ENCODE peak calls at places on chromosome 17, in five cellular contexts. X is effector memory CD4-positive, alpha-beta T cell; B is kidney; K is cardiac muscle cell; Q is thoracic aorta. P is an unnamed sample.
A peak's percentile ranks its signal among the peaks of the same experiment; 100 is the strongest.

GRCh38 chr17:79833744-79834574 is 5.3 kb downstream of the CBX4 start:
- DNase-seq in K (no peak), Q (no peak), B (peak; percentile 80), X (no peak), P (peak; percentile 77)

GRCh38 chr17:65123757-65124675 is 13.2 kb upstream of the RGS9 start:
- DNase-seq in B (no peak), X (no peak), K (peak; percentile 48), Q (no peak), P (no peak)

GRCh38 chr17:63498621-63499195 is 21.8 kb downstream of the ACE start:
- DNase-seq in X (no peak), K (peak; percentile 45), Q (no peak), B (no peak), P (no peak)

GRCh38 chr17:9371019-9371418 is 204.6 kb downstream of the STX8 start:
- DNase-seq in K (peak; percentile 69), B (no peak), X (no peak), Q (no peak), P (no peak)

GRCh38 chr17:79769596-79770520 is 8.1 kb upstream of the CBX2 start:
- DNase-seq in Q (no peak), K (no peak), X (no peak), B (peak; percentile 51), P (no peak)

GRCh38 chr17:6608321-6608720 is 32.2 kb downstream of the KIAA0753 start:
- DNase-seq in B (no peak), K (no peak), X (no peak), Q (no peak), P (no peak)

GRCh38 chr17:60330731-60331130 is 61.2 kb downstream of the USP32 start:
- DNase-seq in B (no peak), X (no peak), Q (no peak), K (peak; percentile 66), P (no peak)

GRCh38 chr17:30031214-30031869 is 85.3 kb upstream of the NSRP1 start:
- DNase-seq in K (no peak), B (no peak), X (no peak), Q (no peak), P (no peak)

GRCh38 chr17:72273301-72274056 is 152.7 kb downstream of the SOX9 start:
- DNase-seq in B (no peak), X (no peak), Q (no peak), K (no peak), P (peak; percentile 69)

GRCh38 chr17:29197516-29198272 is 17.5 kb upstream of the MYO18A start:
- DNase-seq in K (no peak), Q (no peak), B (no peak), X (no peak), P (no peak)

GRCh38 chr17:6305613-6306360 is 129.1 kb downstream of the AIPL1 start:
- DNase-seq in X (no peak), Q (no peak), B (no peak), K (no peak), P (no peak)

GRCh38 chr17:29238133-29238850 is 8.4 kb upstream of the CRYBA1 start:
- DNase-seq in B (no peak), Q (no peak), K (peak; percentile 79), X (no peak), P (no peak)

GRCh38 chr17:8851600-8851999 is 15.9 kb downstream of the PIK3R6 start:
- DNase-seq in K (no peak), Q (no peak), X (no peak), B (no peak), P (no peak)

GRCh38 chr17:41691031-41691777 is 2.5 kb downstream of the EIF1 start:
- DNase-seq in Q (no peak), K (no peak), X (no peak), B (no peak), P (no peak)

GRCh38 chr17:63696381-63696961 is 3.5 kb downstream of the LIMD2 start:
- DNase-seq in Q (no peak), X (peak; percentile 9), B (peak; percentile 74), K (peak; percentile 47), P (no peak)

GRCh38 chr17:17119106-17119505 is 76.8 kb downstream of the MPRIP start:
- DNase-seq in Q (no peak), X (no peak), K (no peak), B (peak; percentile 55), P (no peak)

GRCh38 chr17:7854851-7855642 is at the start of gene TMEM88:
- DNase-seq in X (no peak), B (peak; percentile 84), Q (no peak), K (peak; percentile 27), P (no peak)

GRCh38 chr17:21095735-21096134 is 31.0 kb upstream of the DHRS7B start:
- DNase-seq in Q (no peak), K (no peak), X (no peak), B (no peak), P (no peak)

GRCh38 chr17:50276588-50277356 is 2.5 kb downstream of the TMEM92 start:
- DNase-seq in X (no peak), Q (no peak), B (peak; percentile 6), K (no peak), P (no peak)

GRCh38 chr17:30401097-30401496 is 22.4 kb downstream of the CPD start:
- DNase-seq in B (no peak), K (no peak), X (no peak), Q (no peak), P (no peak)

GRCh38 chr17:19362293-19363113 is at the start of gene B9D1:
- DNase-seq in X (peak; percentile 93), B (peak; percentile 98), K (peak; percentile 95), Q (peak; percentile 55), P (peak; percentile 89)

GRCh38 chr17:5592382-5592781 is 8.1 kb upstream of the NLRP1 start:
- DNase-seq in Q (no peak), B (no peak), K (peak; percentile 62), X (no peak), P (no peak)

GRCh38 chr17:68601565-68602266 is 549 bp upstream of the FAM20A start:
- DNase-seq in Q (no peak), X (no peak), B (no peak), K (no peak), P (no peak)

GRCh38 chr17:70767102-70767701 is 597.9 kb downstream of the KCNJ2 start:
- DNase-seq in X (no peak), B (no peak), Q (no peak), K (peak; percentile 72), P (no peak)

GRCh38 chr17:32136856-32137255 is 5.4 kb upstream of the RHOT1 start:
- DNase-seq in X (no peak), B (peak; percentile 15), Q (no peak), K (peak; percentile 17), P (no peak)

GRCh38 chr17:21033350-21033749 is 9.5 kb downstream of the USP22 start:
- DNase-seq in K (peak; percentile 46), B (no peak), X (no peak), Q (no peak), P (no peak)

GRCh38 chr17:60745544-60745943 is 67.9 kb downstream of the BCAS3 start:
- DNase-seq in B (no peak), Q (no peak), X (no peak), K (no peak), P (no peak)

GRCh38 chr17:72931163-72931562 is 161.3 kb downstream of the SLC39A11 start:
- DNase-seq in Q (no peak), K (no peak), B (no peak), X (no peak), P (no peak)

DNA sequence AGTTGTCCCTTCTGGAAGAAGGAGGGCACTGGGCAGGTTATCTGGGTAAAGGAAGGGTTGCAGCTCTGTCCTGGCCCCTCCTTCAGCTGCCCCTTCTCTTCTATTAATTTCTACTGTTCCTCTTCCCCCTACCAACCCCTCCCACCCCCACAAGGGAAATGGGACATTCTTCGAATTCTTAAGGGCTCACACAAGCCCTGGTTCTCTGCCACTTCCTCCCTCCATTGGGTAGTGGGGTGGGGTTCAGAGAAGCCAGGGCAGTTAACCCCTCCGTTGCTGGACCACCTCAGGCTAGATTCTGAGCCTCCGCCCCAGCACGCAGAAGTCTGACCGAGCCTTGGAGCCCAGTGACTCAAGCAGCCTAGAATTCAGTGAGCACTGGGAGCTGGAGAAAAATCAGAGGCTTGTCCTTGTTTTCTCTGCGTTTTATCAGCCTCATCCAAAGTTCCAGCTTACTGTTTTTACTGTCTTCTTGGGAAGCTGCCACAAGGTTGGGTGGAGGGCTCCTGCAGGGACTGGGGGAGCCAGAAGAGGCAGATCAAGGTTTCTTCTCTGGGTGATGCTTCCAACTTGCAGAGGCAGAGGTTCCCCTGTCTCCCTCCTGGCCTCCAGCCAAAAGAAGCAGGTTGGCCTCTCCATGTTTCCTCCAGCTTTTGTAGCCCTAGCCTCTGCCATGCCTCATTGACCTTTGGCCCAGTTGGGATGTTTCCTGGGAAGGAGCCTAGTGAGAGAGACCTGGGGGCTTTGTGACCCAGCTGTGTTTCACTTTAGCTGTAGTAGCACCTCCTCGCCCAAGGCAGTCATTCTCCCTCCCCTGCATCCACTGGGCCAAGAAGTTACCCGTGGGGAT is 10.2 kb downstream of the LASP1 start:
- DNase-seq in B (peak; percentile 88), Q (no peak), K (peak; percentile 87), X (no peak), P (peak; percentile 93)
- H3K4me1 ChIP-seq in B (peaks cover 62% of the 10 kb centered on the region), Q (peaks cover 71% of the 10 kb centered on the region), K (peaks cover 39% of the 10 kb centered on the region), X (peaks cover 79% of the 10 kb centered on the region), P (peaks cover 50% of the 10 kb centered on the region)

DNA sequence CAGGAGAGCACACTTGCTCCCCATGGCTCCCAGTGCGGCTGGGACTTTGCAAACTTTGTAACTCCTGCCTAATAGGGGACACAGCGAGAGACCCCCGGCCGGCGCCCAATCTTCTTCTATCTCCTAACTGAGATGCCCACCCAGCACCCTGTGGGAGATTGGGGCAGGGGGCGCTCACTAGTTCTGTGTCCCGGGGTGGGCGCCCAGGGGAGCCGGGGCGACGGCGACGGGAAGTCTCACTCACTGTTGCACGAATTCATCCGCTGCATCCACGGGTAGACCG is 3.9 kb upstream of the HOXB5 start:
- DNase-seq in X (no peak), K (no peak), B (peak; percentile 78), Q (no peak), P (no peak)
- H3K4me3 ChIP-seq in X (peak overlapping the region; percentile 60), K (peak overlapping the region; percentile 25), B (peak overlapping the region; percentile 69), Q (peak overlapping the region; percentile 84), P (peak overlapping the region; percentile 38)

DNA sequence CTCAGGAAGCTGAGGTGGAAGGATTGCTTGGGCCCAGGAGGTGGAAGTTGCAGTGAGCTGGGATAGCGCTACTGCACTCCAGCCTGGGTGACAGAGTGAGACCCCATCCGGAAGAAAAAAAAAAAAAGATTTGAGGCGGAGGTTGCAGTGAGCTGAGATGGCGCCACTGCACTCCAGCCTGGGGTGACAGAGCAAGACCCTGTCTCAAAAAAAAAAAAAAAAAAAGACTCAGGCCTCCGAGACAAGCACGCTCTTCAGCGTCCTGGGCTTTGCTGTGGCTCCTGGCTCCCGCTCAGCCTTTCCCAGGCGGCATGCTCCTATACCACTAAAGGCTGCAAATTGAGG is 11.0 kb upstream of the SPHK1 start:
- DNase-seq in X (no peak), Q (no peak), B (no peak), K (no peak), P (peak; percentile 23)
- H3K4me1 ChIP-seq in X (no peaks in the 10 kb centered on the region), Q (peaks cover 4% of the 10 kb centered on the region), B (peaks cover 3% of the 10 kb centered on the region), K (peaks cover 25% of the 10 kb centered on the region), P (peaks cover 34% of the 10 kb centered on the region)

DNA sequence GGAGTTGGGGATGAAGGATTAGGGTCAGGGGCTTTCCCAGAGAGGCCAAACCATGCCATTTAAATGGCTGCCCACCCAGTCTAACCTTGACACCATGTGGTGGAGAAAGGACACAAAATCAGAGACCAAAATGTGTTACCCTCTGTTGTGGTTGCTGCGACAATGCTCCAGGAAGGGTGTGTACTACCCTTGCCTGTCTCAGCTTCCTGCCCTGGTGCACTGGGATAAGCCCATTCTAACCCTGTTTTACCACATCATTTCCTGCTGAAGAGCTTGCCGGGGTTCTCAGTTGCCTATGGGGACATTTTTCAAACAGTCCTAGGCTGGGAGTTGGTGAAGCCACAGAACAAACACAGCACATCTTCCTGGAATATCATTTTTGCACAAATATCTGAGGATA is 4.9 kb downstream of the OR4D1 start:
- DNase-seq in Q (no peak), B (no peak), X (peak; percentile 65), K (no peak), P (no peak)
- H3K4me3 ChIP-seq in Q (no peak overlapping the region), B (no peak overlapping the region), X (no peak overlapping the region), K (no peak overlapping the region), P (no peak overlapping the region)

P was measured in RWPE2.